ENCODE peak calls at places on chromosomes 2 and 18, in four cellular contexts. J, Z, T and N are unnamed samples.

GRCh38 chr2:208406474-208407451 is at the start of gene PTH2R:
- DNase-seq in J (no peak), Z (peak), T (no peak), N (no peak)

GRCh38 chr2:203498161-203498560 is 36.9 kb downstream of the RAPH1 start:
- DNase-seq in T (peak), J (no peak), Z (no peak), N (no peak)

GRCh38 chr2:7676714-7677113 is 759.5 kb downstream of the RNF144A start:
- DNase-seq in T (no peak), J (no peak), Z (no peak), N (no peak)

GRCh38 chr18:1412660-1413659 is 508.3 kb downstream of the ADCYAP1 start:
- DNase-seq in T (no peak), Z (no peak), J (no peak), N (no peak)

GRCh38 chr2:218367415-218368149 is 10.9 kb downstream of the CATIP start:
- DNase-seq in Z (peak), T (peak), J (no peak), N (peak)

GRCh38 chr2:172307800-172308199 is 119.6 kb upstream of the ITGA6 start:
- DNase-seq in J (no peak), Z (no peak), T (no peak), N (no peak)

GRCh38 chr18:79962835-79963657 is 1.4 kb upstream of the HSBP1L1 start:
- DNase-seq in T (no peak), J (no peak), Z (no peak), N (no peak)

GRCh38 chr18:74512321-74513053 is 16.3 kb downstream of the CNDP2 start:
- DNase-seq in J (no peak), Z (no peak), T (no peak), N (no peak)

GRCh38 chr2:177332041-177332991 is 60.3 kb upstream of the AGPS start:
- DNase-seq in T (peak), J (peak), Z (peak), N (peak)

GRCh38 chr2:181632733-181633401 is 24.0 kb downstream of the CERKL start:
- DNase-seq in T (no peak), J (no peak), Z (no peak), N (no peak)

GRCh38 chr2:14427982-14428567 is 204.4 kb upstream of the LRATD1 start:
- DNase-seq in Z (no peak), T (peak), J (no peak), N (no peak)
- TF ChIP-seq CTCF in Z (no peak), T (peak), J (no peak), N (no peak)

DNA sequence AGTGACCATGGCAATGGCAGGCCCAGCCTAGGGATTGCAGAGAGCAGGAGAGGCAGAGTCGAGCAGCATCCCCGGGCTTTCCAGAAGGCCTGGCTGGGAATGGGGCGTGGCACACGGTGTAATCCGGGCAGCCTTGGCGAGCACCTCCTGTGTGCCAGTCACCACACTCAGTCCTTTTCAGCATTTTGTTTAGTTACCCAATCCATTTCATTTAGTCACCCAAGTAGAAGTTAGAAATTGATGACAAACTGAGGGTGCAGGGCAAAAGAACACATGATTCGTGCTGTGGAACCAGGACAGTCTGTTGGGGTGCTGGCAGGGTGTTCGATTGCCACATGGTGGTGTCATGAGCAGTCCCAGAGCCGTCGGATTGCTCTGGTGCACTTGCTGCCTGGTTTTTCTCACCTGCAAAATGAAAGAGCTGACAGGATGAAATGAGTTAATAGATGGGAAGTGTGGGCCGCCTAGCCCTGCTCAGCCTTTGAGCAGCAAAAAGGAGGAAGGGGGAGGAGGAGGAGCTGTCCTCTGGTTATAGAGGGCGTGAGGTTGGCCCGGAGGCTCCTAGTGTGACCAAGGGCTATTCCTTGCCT is 299.4 kb downstream of the AGAP1 start:
- DNase-seq in Z (no peak), J (peak), T (peak), N (no peak)
- TF ChIP-seq CTCF in Z (peak), J (peak), T (peak), N (no peak)

DNA sequence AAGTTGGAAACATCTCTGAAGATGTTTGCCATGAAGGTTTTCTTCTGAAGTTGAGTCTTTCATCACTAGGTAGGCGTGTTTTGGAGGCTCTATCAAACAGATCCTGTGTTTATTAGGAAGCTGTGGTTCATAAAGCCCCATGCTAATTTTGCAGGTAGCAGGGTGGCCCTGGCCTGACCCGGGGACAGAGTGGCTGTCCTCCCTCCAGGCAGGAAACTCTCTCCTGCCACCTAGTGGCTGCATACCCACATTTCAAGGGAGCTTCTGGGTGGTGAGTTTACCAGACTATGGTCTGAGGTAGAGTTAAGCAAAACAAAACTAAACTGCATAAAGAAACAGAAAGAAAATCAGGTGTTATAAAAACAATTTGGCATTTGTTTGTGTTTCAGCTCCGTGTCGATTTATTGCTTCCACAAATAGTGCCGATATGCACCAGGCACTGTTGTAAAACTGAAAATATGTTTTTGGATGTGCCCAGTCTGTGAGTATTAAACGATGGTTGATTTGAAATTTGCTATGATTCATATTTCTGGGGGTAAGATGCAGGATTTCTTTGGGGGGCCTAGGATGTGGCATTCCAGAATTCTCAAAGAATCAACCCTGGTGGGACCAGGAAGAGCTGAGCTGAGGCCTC is 26.0 kb upstream of the IL37 start:
- DNase-seq in Z (peak), J (peak), T (peak), N (peak)
- TF ChIP-seq CTCF in Z (peak), J (peak), T (peak), N (peak)

GRCh38 chr2:12267042-12267441 is 449.7 kb upstream of the TRIB2 start:
- DNase-seq in Z (no peak), T (no peak), J (no peak), N (no peak)

GRCh38 chr2:12261993-12262680 is 454.6 kb upstream of the TRIB2 start:
- DNase-seq in T (peak), Z (no peak), J (no peak), N (no peak)

GRCh38 chr2:12263730-12264129 is 453.0 kb upstream of the TRIB2 start:
- DNase-seq in T (no peak), Z (no peak), J (no peak), N (no peak)

GRCh38 chr2:12262681-12263436 is 453.9 kb upstream of the TRIB2 start:
- DNase-seq in Z (no peak), J (no peak), T (peak), N (no peak)

DNA sequence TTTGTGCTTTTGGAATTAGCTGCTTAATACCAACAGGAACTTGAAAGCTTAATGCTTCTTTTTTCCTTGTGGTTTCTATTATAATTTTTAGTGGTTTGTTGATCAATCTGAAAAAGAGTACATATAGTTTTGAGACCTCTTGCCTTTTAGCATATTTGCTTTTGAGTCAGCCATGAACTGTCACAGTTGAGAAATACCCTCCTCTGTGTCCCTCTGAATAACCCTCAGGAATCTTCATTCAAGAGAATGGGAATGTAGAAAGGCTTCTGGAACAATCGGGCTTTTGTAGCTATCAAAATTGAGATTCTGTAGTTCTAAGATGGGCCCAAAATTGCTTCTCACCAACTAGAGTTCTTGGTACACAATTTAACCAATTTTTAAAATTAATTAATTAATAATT is 451.1 kb upstream of the TRIB2 start:
- DNase-seq in T (peak), J (no peak), Z (no peak), N (no peak)
- TF ChIP-seq CTCF in T (no peak), J (no peak), Z (no peak), N (no peak)

GRCh38 chr2:133497261-133497893 is 70.9 kb downstream of the NCKAP5 start:
- DNase-seq in J (no peak), T (peak), Z (no peak), N (no peak)
- TF ChIP-seq CTCF in J (no peak), T (no peak), Z (no peak), N (no peak)

GRCh38 chr2:54497738-54498680 is 41.9 kb downstream of the SPTBN1 start:
- DNase-seq in J (peak), T (peak), Z (no peak), N (no peak)
- TF ChIP-seq CTCF in J (peak), T (peak), Z (no peak), N (no peak)

DNA sequence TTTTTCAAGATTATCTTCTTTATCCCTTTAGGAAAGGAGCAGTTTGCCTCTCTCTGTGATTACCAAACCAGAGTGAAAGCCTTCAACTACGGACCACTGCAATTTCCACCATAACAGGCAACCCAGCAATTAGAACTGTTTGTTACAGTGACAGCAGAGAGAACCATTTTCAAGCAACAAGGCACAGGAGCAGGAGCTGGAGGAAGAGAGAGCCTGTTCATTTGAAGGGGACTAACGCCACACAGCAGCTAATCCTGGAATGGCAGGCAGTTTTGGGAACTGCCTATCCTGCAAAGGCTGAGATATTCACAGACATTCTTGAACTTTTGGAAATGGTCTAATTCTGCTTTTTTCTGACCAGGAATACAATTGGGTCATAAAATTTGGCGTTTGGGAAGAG is 1541.9 kb upstream of the PIK3C3 start:
- DNase-seq in J (peak), T (peak), Z (peak), N (no peak)
- TF ChIP-seq CTCF in J (peak), T (peak), Z (peak), N (no peak)

GRCh38 chr2:127174176-127174575 is 45.9 kb downstream of the CYP27C1 start:
- DNase-seq in Z (no peak), J (no peak), T (no peak), N (no peak)
- TF ChIP-seq CTCF in Z (no peak), J (peak), T (peak), N (no peak)